ENCODE peak calls at places on chromosomes 5 and 9, in seven cellular contexts. V, A, D, Q, R, F and Z are unnamed samples.

GRCh38 chr5:68369436-68370125 is 154.0 kb downstream of the PIK3R1 start:
- DNase-seq in V (no peak), A (no peak), D (no peak), Q (no peak), R (no peak), F (no peak), Z (no peak)

GRCh38 chr5:18380729-18381362 is 746.6 kb downstream of the TAF11L14 start:
- DNase-seq in V (no peak), A (no peak), D (no peak), Q (no peak), R (no peak), F (no peak), Z (no peak)

GRCh38 chr9:133714606-133715294 is 23.4 kb downstream of the SARDH start:
- DNase-seq in V (no peak), A (no peak), D (no peak), Q (no peak), R (no peak), F (no peak), Z (peak; percentile 81)

GRCh38 chr5:53453898-53454837 is 26.3 kb upstream of the FST start:
- DNase-seq in V (no peak), A (no peak), D (no peak), Q (no peak), R (peak; percentile 8), F (no peak), Z (no peak)

GRCh38 chr5:153629496-153629895 is 139.0 kb downstream of the GRIA1 start:
- DNase-seq in V (no peak), A (no peak), D (no peak), Q (no peak), R (no peak), F (no peak), Z (no peak)

GRCh38 chr5:170216262-170216864 is 16.4 kb upstream of the C5orf58 start:
- DNase-seq in V (no peak), A (no peak), D (no peak), Q (peak; percentile 7), R (peak; percentile 83), F (no peak), Z (peak; percentile 46)

GRCh38 chr5:14178671-14179211 is 35.6 kb downstream of the TRIO start:
- DNase-seq in V (no peak), A (no peak), D (no peak), Q (no peak), R (peak; percentile 78), F (no peak), Z (peak; percentile 88)

GRCh38 chr9:13726746-13727145 is 447.3 kb upstream of the MPDZ start:
- DNase-seq in V (no peak), A (no peak), D (no peak), Q (no peak), R (no peak), F (no peak), Z (no peak)

GRCh38 chr5:149732500-149733128 is 2.5 kb downstream of the PPARGC1B start:
- DNase-seq in V (no peak), A (no peak), D (no peak), Q (no peak), R (peak; percentile 58), F (no peak), Z (no peak)

GRCh38 chr5:116320486-116320885 is 235.7 kb downstream of the COMMD10 start:
- DNase-seq in V (no peak), A (no peak), D (no peak), Q (no peak), R (no peak), F (no peak), Z (peak; percentile 6)

GRCh38 chr5:116454417-116454927 is 120.2 kb downstream of the SEMA6A start:
- DNase-seq in V (no peak), A (no peak), D (no peak), Q (peak; percentile 96), R (peak; percentile 69), F (no peak), Z (peak; percentile 78)

GRCh38 chr5:112294126-112294525 is 125.0 kb downstream of the EPB41L4A start:
- DNase-seq in V (no peak), A (no peak), D (no peak), Q (no peak), R (peak; percentile 9), F (no peak), Z (no peak)

GRCh38 chr9:114551750-114552685 is 35.6 kb upstream of the ATP6V1G1 start:
- DNase-seq in V (peak; percentile 32), A (no peak), D (no peak), Q (peak; percentile 89), R (no peak), F (peak; percentile 60), Z (peak; percentile 97)

GRCh38 chr5:173291722-173292658 is 36.2 kb downstream of the STC2 start:
- DNase-seq in V (no peak), A (no peak), D (no peak), Q (no peak), R (peak; percentile 80), F (no peak), Z (peak; percentile 52)

GRCh38 chr5:163489055-163489744 is 16.2 kb upstream of the MAT2B start:
- DNase-seq in V (no peak), A (no peak), D (no peak), Q (no peak), R (no peak), F (no peak), Z (no peak)

GRCh38 chr9:93893899-93894690 is 61.1 kb downstream of the BARX1 start:
- DNase-seq in V (no peak), A (no peak), D (no peak), Q (no peak), R (no peak), F (peak; percentile 31), Z (no peak)

GRCh38 chr5:95471922-95472321 is 80.8 kb downstream of the FAM81B start:
- DNase-seq in V (no peak), A (no peak), D (no peak), Q (no peak), R (no peak), F (no peak), Z (peak; percentile 12)

GRCh38 chr9:88949425-88949824 is 41.8 kb upstream of the S1PR3 start:
- DNase-seq in V (peak; percentile 32), A (no peak), D (no peak), Q (peak; percentile 87), R (peak; percentile 52), F (no peak), Z (peak; percentile 88)

GRCh38 chr5:9118852-9119251 is 427.0 kb downstream of the SEMA5A start:
- DNase-seq in V (no peak), A (no peak), D (no peak), Q (no peak), R (no peak), F (no peak), Z (no peak)

GRCh38 chr5:171738501-171738900 is 47.1 kb upstream of the SMIM23 start:
- DNase-seq in V (no peak), A (no peak), D (no peak), Q (no peak), R (no peak), F (no peak), Z (no peak)

GRCh38 chr5:1536298-1537165 is 12.8 kb upstream of the LPCAT1 start:
- DNase-seq in V (peak; percentile 28), A (no peak), D (no peak), Q (no peak), R (no peak), F (peak; percentile 38), Z (no peak)

GRCh38 chr9:119526703-119527102 is 157.5 kb upstream of the BRINP1 start:
- DNase-seq in V (no peak), A (no peak), D (no peak), Q (no peak), R (no peak), F (no peak), Z (no peak)

GRCh38 chr9:107190031-107190935 is 92.8 kb upstream of the RAD23B start:
- DNase-seq in V (no peak), A (no peak), D (no peak), Q (no peak), R (no peak), F (no peak), Z (peak; percentile 35)

DNA sequence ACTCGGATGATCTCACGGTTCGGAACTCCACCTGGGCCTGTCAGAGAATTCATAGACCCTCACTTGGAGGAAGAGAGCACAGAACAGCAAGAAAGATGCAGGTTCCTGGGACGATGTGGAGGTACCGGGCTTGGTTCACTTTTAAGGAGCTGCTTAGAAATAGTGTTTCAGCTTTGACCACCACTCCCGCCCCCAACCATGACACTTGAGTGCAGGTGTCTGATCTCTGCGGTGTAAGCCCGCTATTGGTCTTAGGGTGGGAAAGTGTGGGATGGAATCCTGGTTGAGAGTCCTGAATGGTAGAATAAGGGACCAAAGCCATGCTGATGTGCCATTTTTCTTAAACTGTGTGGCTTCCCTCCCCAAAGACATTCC is 97.2 kb upstream of the LMX1B start:
- DNase-seq in V (no peak), A (no peak), D (no peak), Q (no peak), R (no peak), F (no peak), Z (no peak)
- H3K4me3 ChIP-seq in V (no peak overlapping the region), A (no peak overlapping the region), D (peak overlapping the region; percentile 27), Q (peak overlapping the region; percentile 30), R (no peak overlapping the region), F (peak overlapping the region; percentile 50), Z (peak overlapping the region; percentile 46)

GRCh38 chr9:91949293-91949945 is 609 bp downstream of the ROR2 start:
- DNase-seq in V (no peak), A (no peak), D (no peak), Q (no peak), R (peak; percentile 69), F (no peak), Z (no peak)

GRCh38 chr9:91946196-91946595 is 3.8 kb downstream of the ROR2 start:
- DNase-seq in V (no peak), A (no peak), D (no peak), Q (no peak), R (no peak), F (no peak), Z (no peak)

GRCh38 chr9:91946825-91947224 is 3.2 kb downstream of the ROR2 start:
- DNase-seq in V (no peak), A (no peak), D (no peak), Q (no peak), R (peak; percentile 21), F (no peak), Z (no peak)

GRCh38 chr9:91948423-91949292 is 1.4 kb downstream of the ROR2 start:
- DNase-seq in V (peak; percentile 35), A (no peak), D (no peak), Q (no peak), R (peak; percentile 87), F (peak; percentile 76), Z (no peak)

GRCh38 chr9:91948061-91948422 is 2.0 kb downstream of the ROR2 start:
- DNase-seq in V (no peak), A (no peak), D (no peak), Q (no peak), R (peak; percentile 71), F (no peak), Z (no peak)
- H3K4me3 ChIP-seq in V (peak overlapping the region; percentile 22), A (no peak overlapping the region), D (no peak overlapping the region), Q (peak overlapping the region; percentile 60), R (peak overlapping the region; percentile 70), F (peak overlapping the region; percentile 77), Z (no peak overlapping the region)

DNA sequence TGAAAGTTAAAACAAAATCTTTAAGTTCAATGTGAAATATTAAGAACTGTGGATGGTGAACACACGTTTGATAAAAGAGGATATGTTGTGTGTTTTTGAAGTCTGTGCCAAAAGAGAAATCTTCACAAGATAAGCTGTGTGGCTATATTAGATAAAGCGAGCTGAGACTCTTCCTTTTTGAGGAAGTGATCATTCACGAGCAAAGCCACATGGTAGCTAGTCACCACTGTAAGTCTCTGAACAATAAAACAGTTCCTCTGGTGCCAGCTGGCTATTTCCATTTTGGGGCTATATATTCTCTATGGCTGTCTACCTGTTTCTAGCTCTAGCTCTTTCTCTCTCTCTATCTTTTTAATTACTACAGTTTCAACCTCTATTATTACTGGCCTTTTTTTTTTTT is 1849.2 kb upstream of the C9orf72 start:
- DNase-seq in V (no peak), A (no peak), D (no peak), Q (no peak), R (no peak), F (no peak), Z (no peak)
- H3K4me3 ChIP-seq in V (no peak overlapping the region), A (no peak overlapping the region), D (no peak overlapping the region), Q (no peak overlapping the region), R (no peak overlapping the region), F (no peak overlapping the region), Z (no peak overlapping the region)

GRCh38 chr9:4997196-4997595 is 12.1 kb downstream of the JAK2 start:
- DNase-seq in V (no peak), A (no peak), D (no peak), Q (no peak), R (no peak), F (no peak), Z (no peak)
- H3K4me3 ChIP-seq in V (no peak overlapping the region), A (no peak overlapping the region), D (no peak overlapping the region), Q (no peak overlapping the region), R (no peak overlapping the region), F (no peak overlapping the region), Z (no peak overlapping the region)